ENCODE peak calls at places on chromosomes 2 and 18, in five cellular contexts. M is mammary epithelial cell, B is A549, D is transverse colon, Q is cardiac muscle cell. H is an unnamed sample.

GRCh38 chr2:95799892-95800291 is 191.7 kb downstream of the ANKRD36C start:
- DNase-seq in M (no peak), B (no peak), D (no peak), Q (no peak), H (no peak)

GRCh38 chr18:56085561-56085960 is 497.6 kb upstream of the TCF4 start:
- DNase-seq in M (peak; percentile 80), B (no peak), D (peak; percentile 9), Q (no peak), H (no peak)

GRCh38 chr2:120575966-120576365 is 159.7 kb upstream of the GLI2 start:
- DNase-seq in M (no peak), B (no peak), D (no peak), Q (no peak), H (no peak)

GRCh38 chr18:111292-112014 is 46.9 kb upstream of the USP14 start:
- DNase-seq in M (peak; percentile 66), B (peak; percentile 33), D (peak; percentile 68), Q (peak; percentile 74), H (no peak)

GRCh38 chr2:150575861-150576260 is 88.4 kb upstream of the RND3 start:
- DNase-seq in M (no peak), B (no peak), D (no peak), Q (no peak), H (no peak)

GRCh38 chr2:98807221-98807620 is 76.3 kb upstream of the MGAT4A start:
- DNase-seq in M (peak; percentile 32), B (no peak), D (no peak), Q (no peak), H (no peak)

GRCh38 chr2:56015631-56016251 is 92.2 kb upstream of the EFEMP1 start:
- DNase-seq in M (no peak), B (no peak), D (no peak), Q (peak; percentile 9), H (no peak)

GRCh38 chr2:3601561-3602271 is 6.8 kb downstream of the COLEC11 start:
- DNase-seq in M (no peak), B (no peak), D (no peak), Q (no peak), H (no peak)

GRCh38 chr18:80154293-80154692 is 45.2 kb downstream of the ADNP2 start:
- DNase-seq in M (no peak), B (peak; percentile 24), D (no peak), Q (no peak), H (no peak)

GRCh38 chr2:112693596-112693995 is 27.2 kb upstream of the NT5DC4 start:
- DNase-seq in M (no peak), B (no peak), D (no peak), Q (no peak), H (no peak)

GRCh38 chr2:170817247-170817998 is 736 bp downstream of the GAD1 start:
- DNase-seq in M (peak; percentile 65), B (no peak), D (no peak), Q (peak; percentile 57), H (no peak)

GRCh38 chr18:39134255-39134654 is 1568.7 kb upstream of the CELF4 start:
- DNase-seq in M (no peak), B (no peak), D (no peak), Q (no peak), H (no peak)

GRCh38 chr18:8300749-8301148 is 308.5 kb upstream of the RAB12 start:
- DNase-seq in M (no peak), B (no peak), D (no peak), Q (no peak), H (no peak)

GRCh38 chr2:7953184-7953583 is 728.7 kb upstream of the ID2 start:
- DNase-seq in M (no peak), B (no peak), D (no peak), Q (no peak), H (no peak)

GRCh38 chr2:187055463-187055862 is 206.5 kb upstream of the ZSWIM2 start:
- DNase-seq in M (peak; percentile 12), B (no peak), D (no peak), Q (no peak), H (no peak)

GRCh38 chr18:23487738-23488625 is 15.3 kb upstream of the RMC1 start:
- DNase-seq in M (no peak), B (no peak), D (peak; percentile 23), Q (no peak), H (no peak)

GRCh38 chr2:241040081-241040803 is 41.8 kb downstream of the SNED1 start:
- DNase-seq in M (no peak), B (no peak), D (no peak), Q (no peak), H (no peak)

GRCh38 chr18:5890606-5891360 is 4.5 kb downstream of the TMEM200C start:
- DNase-seq in M (no peak), B (peak; percentile 21), D (no peak), Q (peak; percentile 75), H (no peak)

GRCh38 chr2:141517180-141517851 is 613.5 kb downstream of the LRP1B start:
- DNase-seq in M (no peak), B (peak; percentile 1), D (no peak), Q (no peak), H (no peak)

GRCh38 chr2:182792441-182792840 is 74.0 kb downstream of the FRZB start:
- DNase-seq in M (no peak), B (no peak), D (no peak), Q (no peak), H (no peak)

GRCh38 chr2:66565291-66565690 is 130.4 kb downstream of the MEIS1 start:
- DNase-seq in M (no peak), B (no peak), D (no peak), Q (no peak), H (no peak)

GRCh38 chr2:223751012-223751411 is 86.4 kb downstream of the AP1S3 start:
- DNase-seq in M (no peak), B (no peak), D (no peak), Q (no peak), H (no peak)

GRCh38 chr2:26169226-26169625 is 3.7 kb upstream of the GAREM2 start:
- DNase-seq in M (no peak), B (no peak), D (no peak), Q (no peak), H (no peak)

GRCh38 chr18:56804395-56804794 is 153.2 kb downstream of the WDR7 start:
- DNase-seq in M (no peak), B (no peak), D (no peak), Q (no peak), H (no peak)

GRCh38 chr2:191274404-191274803 is 29.2 kb downstream of the MYO1B start:
- DNase-seq in M (no peak), B (no peak), D (no peak), Q (no peak), H (no peak)

GRCh38 chr18:76838182-76838581 is 15.8 kb downstream of the ZNF236 start:
- DNase-seq in M (no peak), B (no peak), D (no peak), Q (no peak), H (no peak)

GRCh38 chr2:174778479-174778962 is 14.2 kb upstream of the CHRNA1 start:
- DNase-seq in M (peak; percentile 69), B (no peak), D (peak; percentile 48), Q (no peak), H (peak; percentile 22)

GRCh38 chr2:227818569-227819397 is 5.1 kb downstream of the CCL20 start:
- DNase-seq in M (no peak), B (peak; percentile 64), D (peak; percentile 39), Q (peak; percentile 1), H (peak; percentile 26)

GRCh38 chr2:26905341-26906198 is 57.6 kb downstream of the DPYSL5 start:
- DNase-seq in M (no peak), B (no peak), D (peak; percentile 13), Q (no peak), H (no peak)

GRCh38 chr2:128770143-128771080 is 451.7 kb upstream of the HS6ST1 start:
- DNase-seq in M (no peak), B (no peak), D (no peak), Q (no peak), H (no peak)

GRCh38 chr2:126368778-126369177 is 287.2 kb upstream of the GYPC start:
- DNase-seq in M (no peak), B (no peak), D (no peak), Q (no peak), H (no peak)

GRCh38 chr2:163469561-163469962 is 266.2 kb downstream of the FIGN start:
- DNase-seq in M (no peak), B (no peak), D (no peak), Q (no peak), H (no peak)

GRCh38 chr18:47750889-47751423 is 179.5 kb downstream of the SMAD2 start:
- DNase-seq in M (no peak), B (no peak), D (no peak), Q (no peak), H (no peak)

GRCh38 chr18:13455470-13455869 is 236.9 kb downstream of the LDLRAD4 start:
- DNase-seq in M (no peak), B (no peak), D (no peak), Q (no peak), H (no peak)

GRCh38 chr18:13454363-13455150 is 236.0 kb downstream of the LDLRAD4 start:
- DNase-seq in M (no peak), B (no peak), D (no peak), Q (no peak), H (no peak)

GRCh38 chr18:13457327-13457726 is 238.8 kb downstream of the LDLRAD4 start:
- DNase-seq in M (no peak), B (no peak), D (no peak), Q (no peak), H (no peak)

GRCh38 chr18:13455960-13456471 is 237.5 kb downstream of the LDLRAD4 start:
- DNase-seq in M (no peak), B (no peak), D (no peak), Q (no peak), H (no peak)

GRCh38 chr18:13456736-13457271 is 238.2 kb downstream of the LDLRAD4 start:
- DNase-seq in M (no peak), B (no peak), D (no peak), Q (no peak), H (no peak)
- H3K4me1 ChIP-seq in M (no peaks in the 10 kb centered on the region), B (peaks cover 14% of the 10 kb centered on the region), D (no peaks in the 10 kb centered on the region), Q (no peaks in the 10 kb centered on the region), H (no peaks in the 10 kb centered on the region)

GRCh38 chr18:44939037-44939665 is 258.5 kb downstream of the SETBP1 start:
- DNase-seq in M (peak; percentile 73), B (peak; percentile 1), D (peak; percentile 57), Q (no peak), H (no peak)
- H3K27ac ChIP-seq in M (peak overlapping the region; percentile 20), B (no peak overlapping the region), D (peak overlapping the region; percentile 57), Q (no peak overlapping the region), H (no peak overlapping the region)

GRCh38 chr2:220224711-220225519 is 597.5 kb downstream of the SLC4A3 start:
- DNase-seq in M (peak; percentile 91), B (no peak), D (no peak), Q (no peak), H (no peak)

GRCh38 chr2:220226541-220226940 is 599.1 kb downstream of the SLC4A3 start:
- DNase-seq in M (no peak), B (no peak), D (no peak), Q (no peak), H (no peak)

GRCh38 chr2:220227272-220227920 is 600.0 kb downstream of the SLC4A3 start:
- DNase-seq in M (peak; percentile 50), B (no peak), D (no peak), Q (no peak), H (no peak)

GRCh38 chr2:220226076-220226475 is 598.6 kb downstream of the SLC4A3 start:
- DNase-seq in M (no peak), B (no peak), D (no peak), Q (no peak), H (no peak)

GRCh38 chr2:220228310-220229006 is 601.0 kb downstream of the SLC4A3 start:
- DNase-seq in M (peak; percentile 91), B (peak; percentile 60), D (no peak), Q (no peak), H (no peak)
- H3K4me1 ChIP-seq in M (peaks cover 52% of the 10 kb centered on the region), B (peaks cover 74% of the 10 kb centered on the region), D (no peaks in the 10 kb centered on the region), Q (no peaks in the 10 kb centered on the region), H (no peaks in the 10 kb centered on the region)

GRCh38 chr2:61889212-61889956 is 928 bp upstream of the CCT4 start:
- DNase-seq in M (no peak), B (no peak), D (peak; percentile 26), Q (no peak), H (no peak)
- H3K27ac ChIP-seq in M (no peak overlapping the region), B (peak overlapping the region; percentile 89), D (peak overlapping the region; percentile 92), Q (peak overlapping the region; percentile 49), H (no peak overlapping the region)